ENCODE peak calls at places on chromosomes 5 and 9, in seven cellular contexts. G is NCI-H748 treated with DMSO at 0.1 percent for 48 hours, M is Calu3, P is AG09309, Z is caudate nucleus, S is endothelial cell, B is brain microvascular endothelial cell. Y is an unnamed sample.

GRCh38 chr5:169652057-169652456 is 15.0 kb downstream of the DOCK2 start:
- DNase-seq in G (no peak), M (no peak), P (no peak), Z (no peak), S (no peak), B (no peak), Y (no peak)

GRCh38 chr5:31987985-31988710 is 186.0 kb downstream of the GOLPH3 start:
- DNase-seq in G (no peak), M (no peak), P (peak; percentile 95), Z (no peak), S (no peak), B (peak; percentile 87), Y (no peak)

GRCh38 chr9:108053555-108054061 is 564.0 kb upstream of the KLF4 start:
- DNase-seq in G (no peak), M (no peak), P (peak; percentile 28), Z (no peak), S (no peak), B (peak; percentile 56), Y (no peak)

GRCh38 chr5:143921525-143922311 is 109.8 kb downstream of the HMHB1 start:
- DNase-seq in G (no peak), M (no peak), P (peak; percentile 81), Z (no peak), S (no peak), B (peak; percentile 79), Y (no peak)

GRCh38 chr5:113678924-113679575 is 165.6 kb downstream of the YTHDC2 start:
- DNase-seq in G (peak; percentile 42), M (peak; percentile 61), P (no peak), Z (no peak), S (peak; percentile 62), B (peak; percentile 23), Y (no peak)

GRCh38 chr9:109012009-109012875 is 1.1 kb downstream of the CTNNAL1 start:
- DNase-seq in G (no peak), M (peak; percentile 51), P (peak; percentile 91), Z (peak; percentile 34), S (peak; percentile 42), B (peak; percentile 88), Y (peak; percentile 46)

GRCh38 chr9:6829027-6829426 is 71.3 kb downstream of the KDM4C start:
- DNase-seq in G (no peak), M (peak; percentile 2), P (no peak), Z (no peak), S (no peak), B (no peak), Y (no peak)

GRCh38 chr9:135302329-135303279 is 177.0 kb upstream of the PPP1R26 start:
- DNase-seq in G (no peak), M (no peak), P (no peak), Z (no peak), S (no peak), B (no peak), Y (no peak)

GRCh38 chr9:94056442-94056974 is 27.8 kb upstream of the PTPDC1 start:
- DNase-seq in G (no peak), M (no peak), P (peak; percentile 35), Z (no peak), S (no peak), B (peak; percentile 89), Y (no peak)

GRCh38 chr5:113375492-113376060 is 59.2 kb downstream of the TSSK1B start:
- DNase-seq in G (no peak), M (no peak), P (no peak), Z (no peak), S (no peak), B (no peak), Y (no peak)

GRCh38 chr9:131754846-131755245 is 15.0 kb upstream of the RAPGEF1 start:
- DNase-seq in G (no peak), M (no peak), P (no peak), Z (no peak), S (no peak), B (no peak), Y (no peak)

GRCh38 chr5:159525117-159525516 is 194.8 kb upstream of the IL12B start:
- DNase-seq in G (no peak), M (no peak), P (no peak), Z (no peak), S (no peak), B (no peak), Y (no peak)

GRCh38 chr5:1917830-1918487 is 35.2 kb upstream of the IRX4 start:
- DNase-seq in G (peak; percentile 87), M (no peak), P (no peak), Z (no peak), S (no peak), B (no peak), Y (no peak)

GRCh38 chr5:13898569-13898968 is 45.9 kb downstream of the DNAH5 start:
- DNase-seq in G (no peak), M (no peak), P (no peak), Z (no peak), S (no peak), B (no peak), Y (no peak)

GRCh38 chr5:3428355-3428754 is 167.3 kb upstream of the IRX1 start:
- DNase-seq in G (peak; percentile 94), M (no peak), P (no peak), Z (no peak), S (no peak), B (no peak), Y (no peak)

GRCh38 chr5:33105521-33105941 is 335.2 kb upstream of the TARS1 start:
- DNase-seq in G (no peak), M (no peak), P (no peak), Z (no peak), S (no peak), B (peak; percentile 65), Y (no peak)

GRCh38 chr9:136567651-136568287 is 21.9 kb upstream of the NOTCH1 start:
- DNase-seq in G (no peak), M (peak; percentile 70), P (no peak), Z (no peak), S (no peak), B (peak; percentile 81), Y (no peak)

GRCh38 chr5:55521903-55522302 is 12.9 kb downstream of the PLPP1 start:
- DNase-seq in G (no peak), M (no peak), P (no peak), Z (no peak), S (no peak), B (no peak), Y (no peak)

Y was measured in posterior cingulate gyrus.